ENCODE peak calls at places on chromosomes 16 and 17, in four cellular contexts. G is astrocyte of the spinal cord, F is foreskin keratinocyte, O is suprapubic skin. X is an unnamed sample.

GRCh38 chr16:873889-874288 is 73.4 kb upstream of the GNG13 start:
- DNase-seq in F (no peak), O (no peak), G (no peak), X (no peak)

GRCh38 chr16:85168732-85169256 is 56.5 kb upstream of the CIBAR2 start:
- DNase-seq in F (no peak), G (no peak), O (no peak), X (peak)

GRCh38 chr17:81097943-81098308 is 63.0 kb downstream of the BAIAP2 start:
- DNase-seq in O (no peak), F (no peak), G (peak), X (peak)

GRCh38 chr17:59105852-59106462 is 723 bp downstream of the TRIM37 start:
- DNase-seq in F (peak), G (peak), O (peak), X (peak)

GRCh38 chr17:77888242-77889134 is 70.0 kb upstream of the TNRC6C start:
- DNase-seq in G (no peak), F (no peak), O (no peak), X (no peak)

GRCh38 chr17:64632606-64633005 is 29.5 kb downstream of the SMURF2 start:
- DNase-seq in G (no peak), F (no peak), O (no peak), X (peak)

GRCh38 chr17:33983824-33984574 is 271.1 kb upstream of the CCL2 start:
- DNase-seq in G (no peak), F (no peak), O (no peak), X (no peak)

GRCh38 chr17:28969706-28970393 is 18.5 kb upstream of the PHF12 start:
- DNase-seq in G (no peak), O (no peak), F (no peak), X (no peak)

GRCh38 chr16:87853411-87854052 is 15.8 kb downstream of the SLC7A5 start:
- DNase-seq in F (peak), O (peak), G (peak), X (peak)

GRCh38 chr16:21950782-21951521 is 2.2 kb upstream of the UQCRC2 start:
- DNase-seq in F (peak), O (no peak), G (peak), X (peak)
- TF ChIP-seq CTCF in F (peak), O (no peak), G (peak), X (peak)

DNA sequence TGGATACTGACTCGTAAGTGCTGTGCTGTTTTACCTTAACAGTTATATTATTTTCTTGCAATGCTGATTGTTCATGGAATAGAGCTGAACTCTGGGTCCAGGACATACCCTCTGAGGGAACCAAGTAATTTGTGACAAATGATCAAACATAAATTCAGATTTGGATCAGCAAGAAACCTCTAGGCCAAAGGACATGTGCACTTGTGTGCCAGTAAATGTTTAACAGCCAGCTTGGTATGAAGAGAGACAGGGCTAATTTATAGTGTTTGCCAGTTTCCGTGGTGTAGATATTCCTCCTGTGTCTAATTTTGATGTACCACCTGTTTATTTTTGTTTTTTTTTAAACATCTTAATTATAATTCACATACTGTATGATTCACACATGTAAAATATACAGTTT is 30.8 kb upstream of the MRC2 start:
- DNase-seq in F (no peak), G (no peak), O (no peak), X (no peak)
- TF ChIP-seq CTCF in F (no peak), G (no peak), O (no peak), X (no peak)

GRCh38 chr17:42329025-42329976 is 41.0 kb downstream of the STAT5A start:
- DNase-seq in G (peak), O (no peak), F (peak), X (peak)

GRCh38 chr17:42339221-42339620 is 49.0 kb downstream of the STAT3 start:
- DNase-seq in F (no peak), O (no peak), G (no peak), X (no peak)

GRCh38 chr17:42337442-42337841 is 49.1 kb downstream of the STAT5A start:
- DNase-seq in G (peak), O (no peak), F (no peak), X (no peak)

GRCh38 chr17:42333053-42333452 is 44.8 kb downstream of the STAT5A start:
- DNase-seq in G (no peak), F (no peak), O (no peak), X (no peak)

DNA sequence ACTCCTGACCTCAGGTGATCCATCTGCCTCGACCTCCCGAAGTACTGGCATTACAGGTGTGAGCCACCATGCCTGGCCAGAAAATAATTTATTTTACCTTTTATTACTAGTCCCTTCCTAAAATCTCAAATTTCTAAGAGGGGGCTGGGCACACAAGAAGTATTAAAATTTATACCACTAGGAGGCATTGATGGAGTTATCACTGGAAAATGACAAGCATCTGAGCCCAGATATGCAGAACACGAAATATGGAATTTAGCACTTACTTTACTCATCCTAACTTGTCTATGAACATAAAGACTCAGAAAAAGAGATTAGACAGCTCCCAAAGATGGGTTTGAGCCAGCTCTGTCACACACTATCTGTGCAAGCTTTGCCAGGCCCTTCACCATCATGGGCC is 46.4 kb downstream of the STAT5A start:
- DNase-seq in F (no peak), O (no peak), G (no peak), X (no peak)
- TF ChIP-seq CTCF in F (peak), O (no peak), G (no peak), X (no peak)

DNA sequence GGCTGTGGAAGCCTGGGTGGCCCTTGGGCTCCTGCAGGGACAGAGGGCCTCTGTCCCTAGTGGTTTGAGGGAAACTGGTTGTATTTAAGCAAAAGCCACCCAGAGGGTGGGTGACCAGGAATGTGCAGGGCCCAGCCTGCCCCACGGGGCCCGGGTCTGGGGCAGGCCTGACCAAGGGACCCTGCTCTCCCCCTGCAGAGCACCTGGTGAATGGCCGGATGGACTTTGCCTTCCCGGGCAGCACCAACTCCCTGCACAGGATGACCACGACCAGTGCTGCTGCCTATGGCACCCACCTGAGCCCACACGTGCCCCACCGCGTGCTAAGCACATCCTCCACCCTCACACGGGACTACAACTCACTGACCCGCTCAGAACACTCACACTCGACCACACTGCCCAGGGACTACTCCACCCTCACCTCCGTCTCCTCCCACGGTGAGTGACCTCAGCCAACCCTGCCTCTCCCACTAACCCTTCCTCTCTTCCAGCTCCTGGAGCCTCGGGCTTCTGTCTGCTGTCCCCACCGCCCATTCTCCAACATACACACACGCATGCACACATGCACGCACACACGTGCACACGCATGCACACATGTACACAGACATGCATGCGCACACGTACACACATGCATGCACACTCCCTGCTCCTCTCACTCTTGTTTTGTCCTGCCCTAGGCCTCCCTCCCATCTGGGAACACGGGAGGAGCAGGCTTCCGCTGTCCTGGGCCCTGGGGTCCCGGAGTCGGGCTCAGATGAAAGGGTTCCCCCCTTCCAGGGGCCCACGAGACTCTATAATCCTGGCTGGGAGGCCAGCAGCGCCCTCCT is 10.4 kb downstream of the GALK1 start:
- DNase-seq in G (no peak), F (no peak), O (no peak), X (no peak)
- TF ChIP-seq CTCF in G (no peak), F (no peak), O (no peak), X (no peak)

GRCh38 chr17:6276711-6277110 is 158.2 kb downstream of the AIPL1 start:
- DNase-seq in O (no peak), G (no peak), F (no peak), X (no peak)
- TF ChIP-seq CTCF in O (no peak), G (no peak), F (no peak), X (no peak)

GRCh38 chr16:2298621-2299020 is 30.7 kb upstream of the RNPS1 start:
- DNase-seq in F (no peak), O (no peak), G (no peak), X (no peak)

GRCh38 chr16:2299121-2299914 is 31.4 kb upstream of the RNPS1 start:
- DNase-seq in O (no peak), G (no peak), F (no peak), X (no peak)

GRCh38 chr16:2297506-2297860 is 29.6 kb upstream of the RNPS1 start:
- DNase-seq in G (no peak), F (no peak), O (no peak), X (no peak)

GRCh38 chr16:2295056-2295798 is 27.3 kb upstream of the RNPS1 start:
- DNase-seq in G (no peak), F (no peak), O (no peak), X (no peak)

GRCh38 chr16:2296662-2297505 is 29.0 kb upstream of the RNPS1 start:
- DNase-seq in O (no peak), F (no peak), G (peak), X (peak)
- TF ChIP-seq CTCF in O (no peak), F (peak), G (peak), X (peak)

GRCh38 chr17:8187517-8188407 is 2.2 kb downstream of the BORCS6 start:
- DNase-seq in O (peak), G (peak), F (peak), X (peak)

GRCh38 chr17:8188408-8188839 is 1.6 kb downstream of the BORCS6 start:
- DNase-seq in O (no peak), G (no peak), F (no peak), X (no peak)

GRCh38 chr17:8185580-8186445 is 4.2 kb downstream of the BORCS6 start:
- DNase-seq in F (peak), O (peak), G (peak), X (peak)

GRCh38 chr17:8186446-8186786 is 3.6 kb downstream of the BORCS6 start:
- DNase-seq in F (no peak), G (no peak), O (no peak), X (no peak)

GRCh38 chr17:8186787-8187516 is 3.0 kb downstream of the BORCS6 start:
- DNase-seq in O (peak), F (peak), G (peak), X (peak)
- TF ChIP-seq CTCF in O (peak), F (peak), G (peak), X (peak)

GRCh38 chr17:45096141-45096540 is 35.0 kb downstream of the NMT1 start:
- DNase-seq in F (no peak), O (no peak), G (peak), X (peak)
- TF ChIP-seq CTCF in F (peak), O (peak), G (peak), X (peak)

GRCh38 chr17:53791551-53791950 is 31.2 kb upstream of the KIF2B start:
- DNase-seq in G (no peak), F (no peak), O (no peak), X (no peak)

GRCh38 chr17:53794875-53795274 is 27.9 kb upstream of the KIF2B start:
- DNase-seq in G (no peak), F (no peak), O (no peak), X (no peak)

GRCh38 chr17:53792997-53793396 is 29.7 kb upstream of the KIF2B start:
- DNase-seq in G (no peak), O (no peak), F (no peak), X (no peak)

GRCh38 chr17:53796642-53797041 is 26.1 kb upstream of the KIF2B start:
- DNase-seq in F (no peak), O (no peak), G (no peak), X (no peak)

GRCh38 chr17:53792451-53792850 is 30.3 kb upstream of the KIF2B start:
- DNase-seq in G (no peak), F (no peak), O (no peak), X (no peak)
- TF ChIP-seq CTCF in G (no peak), F (no peak), O (no peak), X (no peak)